ENCODE peak calls at places on chromosome 14, in seven cellular contexts. X is tibial artery; M is cardiac muscle cell; S is stimulated activated CD4-positive, alpha-beta T cell treated with anti-CD3 and anti-CD28 coated beads, Interleukin-4, amount 100 ng/mL, for 24 hours; D is stimulated activated naive CD8-positive, alpha-beta T cell treated with anti-CD3 and anti-CD28 coated beads, Interleukin-15, amount 100 ng/mL, for 72 hours; F is GM23248; L is EL. G is an unnamed sample.

GRCh38 chr14:38256358-38256840 is 506 bp upstream of the CLEC14A start:
- DNase-seq in X (no peak), M (no peak), S (no peak), D (peak), F (no peak), L (no peak), G (no peak)

GRCh38 chr14:70919774-70920173 is 12.5 kb downstream of the PCNX1 start:
- DNase-seq in X (no peak), M (peak), S (peak), D (no peak), F (peak), L (peak), G (no peak)

GRCh38 chr14:50233335-50234250 is 2.2 kb upstream of the SOS2 start:
- DNase-seq in X (no peak), M (no peak), S (peak), D (peak), F (no peak), L (no peak), G (no peak)

GRCh38 chr14:104356738-104357688 is 218.6 kb downstream of the KIF26A start:
- DNase-seq in X (peak), M (no peak), S (no peak), D (no peak), F (no peak), L (no peak), G (no peak)

GRCh38 chr14:75866981-75867380 is 114.8 kb downstream of the TGFB3 start:
- DNase-seq in X (no peak), M (no peak), S (no peak), D (no peak), F (no peak), L (no peak), G (no peak)

GRCh38 chr14:91065266-91065665 is 4.8 kb upstream of the RPS6KA5 start:
- DNase-seq in X (no peak), M (no peak), S (no peak), D (no peak), F (no peak), L (no peak), G (no peak)

GRCh38 chr14:103126873-103127304 is 3.6 kb downstream of the TNFAIP2 start:
- DNase-seq in X (no peak), M (peak), S (no peak), D (no peak), F (peak), L (no peak), G (no peak)

GRCh38 chr14:44180975-44181374 is 326.1 kb downstream of the FSCB start:
- DNase-seq in X (no peak), M (no peak), S (no peak), D (no peak), F (no peak), L (no peak), G (no peak)

GRCh38 chr14:30553311-30553989 is 5.5 kb upstream of the G2E3 start:
- DNase-seq in X (no peak), M (no peak), S (no peak), D (no peak), F (peak), L (peak), G (no peak)

GRCh38 chr14:29925106-29925722 is 2.4 kb downstream of the PRKD1 start:
- DNase-seq in X (no peak), M (no peak), S (no peak), D (no peak), F (peak), L (peak), G (no peak)

GRCh38 chr14:55107766-55108554 is 21.1 kb upstream of the LGALS3 start:
- DNase-seq in X (peak), M (no peak), S (peak), D (peak), F (peak), L (peak), G (peak)

GRCh38 chr14:54446201-54446693 is 5.1 kb upstream of the CNIH1 start:
- DNase-seq in X (no peak), M (no peak), S (no peak), D (no peak), F (no peak), L (no peak), G (peak)

G was measured in GF-D8.